ENCODE peak calls at places on chromosomes 13 and 19, in seven cellular contexts. O, E, I, H, M, Q and V are unnamed samples.

GRCh38 chr19:16828990-16829821 is at the start of gene SIN3B:
- DNase-seq in M (peak), H (peak), I (peak), Q (peak), O (peak), E (peak), V (peak)

GRCh38 chr19:23699521-23699860 is 12.5 kb upstream of the ZNF675 start:
- DNase-seq in O (no peak), I (no peak), H (no peak), E (no peak), M (no peak), Q (no peak), V (no peak)

GRCh38 chr13:110254151-110254679 is 52.7 kb downstream of the COL4A1 start:
- DNase-seq in M (peak), E (no peak), I (no peak), H (no peak), O (peak), Q (no peak), V (no peak)

GRCh38 chr19:10408511-10409291 is 5.4 kb upstream of the CDC37 start:
- DNase-seq in I (no peak), E (no peak), O (no peak), H (no peak), M (no peak), Q (no peak), V (no peak)

GRCh38 chr13:97535619-97536018 is 101.7 kb downstream of the RAP2A start:
- DNase-seq in E (no peak), Q (no peak), I (no peak), M (no peak), H (no peak), O (no peak), V (peak)

GRCh38 chr19:38733493-38734175 is 10.6 kb downstream of the CAPN12 start:
- DNase-seq in M (no peak), O (peak), H (no peak), E (no peak), I (no peak), Q (no peak), V (no peak)

GRCh38 chr19:7870571-7871279 is 3.5 kb downstream of the PRR36 start:
- DNase-seq in E (no peak), I (no peak), O (no peak), H (peak), Q (peak), M (peak), V (peak)

GRCh38 chr19:54431255-54431838 is 16.1 kb downstream of the TTYH1 start:
- DNase-seq in I (no peak), M (peak), E (no peak), H (no peak), Q (peak), O (no peak), V (peak)

GRCh38 chr19:41734585-41734984 is 20.7 kb upstream of the CEACAM6 start:
- DNase-seq in I (no peak), O (no peak), E (no peak), M (no peak), H (no peak), Q (no peak), V (no peak)

GRCh38 chr19:55146078-55146647 is 2.8 kb downstream of the TNNT1 start:
- DNase-seq in M (no peak), I (no peak), E (no peak), H (peak), Q (no peak), O (no peak), V (peak)

GRCh38 chr19:3577741-3578344 is 5.1 kb downstream of the HMG20B start:
- DNase-seq in H (peak), M (no peak), E (no peak), I (no peak), Q (no peak), O (no peak), V (no peak)
- H3K4me3 ChIP-seq in H (peak), M (no peak), E (no peak), I (no peak), Q (no peak), O (no peak), V (no peak)

GRCh38 chr19:2148482-2149135 is 2.8 kb downstream of the AP3D1 start:
- DNase-seq in I (no peak), O (no peak), Q (no peak), E (no peak), H (no peak), M (no peak), V (no peak)
- H3K4me3 ChIP-seq in I (no peak), O (no peak), Q (no peak), E (no peak), H (no peak), M (no peak), V (no peak)

GRCh38 chr19:18373407-18373891 is 12.5 kb upstream of the GDF15 start:
- DNase-seq in I (no peak), H (no peak), M (no peak), O (no peak), Q (no peak), E (no peak), V (no peak)

GRCh38 chr19:18368504-18369222 is 17.3 kb upstream of the GDF15 start:
- DNase-seq in I (no peak), H (peak), E (no peak), M (no peak), Q (peak), O (no peak), V (no peak)

GRCh38 chr19:18377026-18377425 is 8.9 kb upstream of the GDF15 start:
- DNase-seq in E (no peak), M (no peak), O (no peak), I (no peak), H (no peak), Q (peak), V (no peak)

GRCh38 chr19:18373892-18374629 is 11.9 kb upstream of the GDF15 start:
- DNase-seq in E (peak), O (peak), Q (peak), I (peak), M (peak), H (peak), V (peak)
- H3K4me3 ChIP-seq in E (no peak), O (no peak), Q (no peak), I (no peak), M (no peak), H (no peak), V (no peak)

GRCh38 chr19:45505151-45505995 is 1.9 kb upstream of the VASP start:
- DNase-seq in E (no peak), M (peak), H (no peak), O (no peak), I (no peak), Q (no peak), V (peak)

GRCh38 chr19:45506246-45506990 is 861 bp upstream of the VASP start:
- DNase-seq in H (peak), I (peak), O (peak), M (peak), Q (peak), E (no peak), V (peak)

GRCh38 chr19:45506991-45507863 is at the start of gene VASP:
- DNase-seq in Q (peak), M (peak), I (peak), E (no peak), H (peak), O (peak), V (peak)

GRCh38 chr19:45503909-45504308 is 3.4 kb upstream of the VASP start:
- DNase-seq in Q (no peak), I (no peak), H (no peak), M (no peak), E (no peak), O (no peak), V (no peak)

DNA sequence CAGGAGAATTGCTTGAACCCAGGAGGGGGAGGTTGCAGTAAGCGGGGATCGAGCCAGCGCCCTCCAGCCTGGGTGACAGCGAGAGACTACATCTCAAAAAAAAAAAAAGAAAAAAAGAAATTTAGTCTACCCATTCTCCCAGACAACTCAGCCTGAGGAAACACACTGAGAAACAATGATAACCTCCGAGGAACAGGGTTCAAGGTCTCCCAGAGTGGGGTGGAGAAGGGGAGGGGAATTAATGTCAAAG is 1.4 kb upstream of the VASP start:
- DNase-seq in I (no peak), M (no peak), O (no peak), Q (no peak), H (no peak), E (no peak), V (no peak)
- H3K4me3 ChIP-seq in I (peak), M (peak), O (no peak), Q (no peak), H (peak), E (peak), V (peak)

GRCh38 chr13:99303863-99304521 is 3.2 kb downstream of the GPR183 start:
- DNase-seq in I (no peak), O (peak), E (no peak), H (no peak), Q (no peak), M (no peak), V (no peak)
- H3K4me3 ChIP-seq in I (peak), O (no peak), E (no peak), H (no peak), Q (no peak), M (no peak), V (no peak)

GRCh38 chr13:36160297-36160696 is 29.1 kb upstream of the DCLK1 start:
- DNase-seq in M (no peak), Q (no peak), E (no peak), O (peak), H (no peak), I (no peak), V (no peak)

GRCh38 chr13:36158606-36159005 is 27.4 kb upstream of the DCLK1 start:
- DNase-seq in Q (no peak), M (peak), I (no peak), O (no peak), H (no peak), E (no peak), V (no peak)

GRCh38 chr13:36151591-36151990 is 20.4 kb upstream of the DCLK1 start:
- DNase-seq in H (no peak), M (no peak), Q (no peak), I (no peak), E (no peak), O (no peak), V (no peak)

GRCh38 chr13:36157475-36157874 is 26.3 kb upstream of the DCLK1 start:
- DNase-seq in M (no peak), E (no peak), I (no peak), Q (no peak), O (no peak), H (no peak), V (no peak)

DNA sequence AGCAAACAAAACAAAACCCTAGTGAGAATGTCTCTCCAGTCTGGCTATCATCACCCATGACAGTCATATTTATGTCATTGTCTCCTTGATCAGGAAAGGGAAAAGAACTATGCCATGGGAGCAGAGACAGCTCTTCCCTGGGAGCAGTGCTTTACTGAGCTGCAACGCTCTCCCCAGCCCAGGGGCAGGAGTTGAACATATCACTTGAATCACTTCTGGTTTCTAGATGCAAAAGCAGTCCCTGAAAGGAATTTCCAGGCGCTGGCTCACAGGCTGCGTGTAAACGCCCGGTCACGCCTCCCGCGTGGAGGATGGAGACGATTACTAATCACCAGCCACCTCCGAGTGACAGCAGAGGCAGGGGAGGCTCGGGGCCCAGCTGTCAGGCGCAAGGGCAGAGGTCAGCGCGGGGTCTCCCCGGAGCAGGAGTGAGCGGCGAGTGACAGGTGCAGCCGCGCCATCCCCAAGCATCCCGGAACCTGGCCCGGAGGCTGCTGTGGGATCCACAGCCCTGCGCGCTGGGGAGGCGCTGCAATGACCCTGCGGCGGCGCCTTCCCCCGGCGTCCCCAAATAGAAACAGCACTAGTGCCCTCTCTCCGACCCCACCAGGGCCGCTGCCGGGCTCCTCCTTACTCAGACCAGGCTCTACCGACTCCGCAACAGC is 23.5 kb upstream of the DCLK1 start:
- DNase-seq in I (no peak), Q (no peak), O (peak), M (peak), H (peak), E (no peak), V (no peak)
- H3K4me3 ChIP-seq in I (no peak), Q (no peak), O (no peak), M (no peak), H (peak), E (peak), V (no peak)